ENCODE peak calls at places on chromosomes 12 and 14, in nine cellular contexts. T is fibroblast of pulmonary artery, K is PC-9, D is Calu3, W is GM23338, F is stomach, P is left ventricle myocardium inferior, O is colonic mucosa, U is heart left ventricle. E is an unnamed sample.

GRCh38 chr12:112808176-112808575 is 16.6 kb downstream of the RPH3A start:
- DNase-seq in P (no peak), W (no peak), K (no peak), T (no peak), O (no peak), D (no peak), U (no peak), F (no peak), E (no peak)

GRCh38 chr12:108297424-108297823 is 41.7 kb downstream of the CMKLR1 start:
- DNase-seq in P (no peak), F (no peak), U (no peak), T (no peak), W (no peak), K (no peak), O (no peak), D (no peak), E (no peak)

GRCh38 chr14:92352158-92352985 is 29.4 kb downstream of the SLC24A4 start:
- DNase-seq in W (peak), K (no peak), D (no peak), F (no peak), T (peak), P (no peak), O (no peak), U (no peak), E (no peak)

GRCh38 chr14:24071836-24072420 is 566 bp downstream of the CPNE6 start:
- DNase-seq in P (no peak), T (no peak), O (no peak), U (no peak), D (no peak), F (no peak), W (no peak), K (no peak), E (no peak)

GRCh38 chr12:58443981-58444371 is 476.3 kb downstream of the LRIG3 start:
- DNase-seq in T (peak), K (no peak), D (no peak), P (no peak), O (peak), U (peak), F (no peak), W (no peak), E (no peak)

GRCh38 chr12:105060715-105061378 is 23.4 kb downstream of the ALDH1L2 start:
- DNase-seq in U (no peak), O (no peak), P (no peak), T (no peak), F (no peak), W (no peak), K (peak), D (no peak), E (no peak)

GRCh38 chr14:100031506-100032281 is 33.5 kb upstream of the EVL start:
- DNase-seq in K (peak), O (peak), P (no peak), U (peak), T (peak), D (peak), F (no peak), W (no peak), E (peak)

GRCh38 chr12:79826267-79827128 is 108.4 kb downstream of the PPP1R12A start:
- DNase-seq in U (no peak), F (no peak), W (no peak), K (no peak), T (no peak), O (no peak), P (no peak), D (no peak), E (no peak)

GRCh38 chr12:115440438-115440837 is 756.5 kb upstream of the TBX3 start:
- DNase-seq in W (no peak), O (no peak), D (no peak), P (peak), F (peak), K (no peak), T (peak), U (peak), E (peak)

GRCh38 chr12:130177615-130178014 is 15.4 kb downstream of the FZD10 start:
- DNase-seq in P (no peak), K (no peak), D (no peak), U (no peak), T (no peak), F (no peak), O (no peak), W (no peak), E (no peak)

GRCh38 chr14:47235619-47236018 is 439.8 kb downstream of the MDGA2 start:
- DNase-seq in O (no peak), P (no peak), W (no peak), D (no peak), K (no peak), F (no peak), U (no peak), T (no peak), E (no peak)

GRCh38 chr12:117491711-117492110 is 130.3 kb upstream of the NOS1 start:
- DNase-seq in O (no peak), U (no peak), F (no peak), P (no peak), D (no peak), K (no peak), W (no peak), T (no peak), E (no peak)

GRCh38 chr12:58443273-58443980 is 476.9 kb downstream of the LRIG3 start:
- DNase-seq in O (peak), W (peak), P (no peak), K (peak), D (peak), U (no peak), T (peak), F (no peak), E (no peak)

GRCh38 chr14:101889898-101890297 is 74.5 kb upstream of the DYNC1H1 start:
- DNase-seq in K (no peak), P (no peak), D (no peak), U (no peak), F (no peak), T (peak), O (peak), W (no peak), E (no peak)

GRCh38 chr14:89027097-89027740 is 202.8 kb downstream of the TTC8 start:
- DNase-seq in O (peak), T (peak), W (peak), F (peak), K (no peak), P (peak), D (peak), U (peak), E (no peak)

GRCh38 chr14:28681681-28682080 is 84.9 kb upstream of the FOXG1 start:
- DNase-seq in K (no peak), F (no peak), U (no peak), T (no peak), P (no peak), W (peak), D (no peak), O (no peak), E (no peak)
- TF ChIP-seq CTCF in K (no peak), F (no peak), U (no peak), T (no peak), P (no peak), W (peak), D (no peak), O (no peak), E (no peak)

GRCh38 chr14:106372870-106373657 is 846.7 kb downstream of the TMEM121 start:
- DNase-seq in W (peak), T (no peak), P (peak), K (peak), U (peak), F (peak), D (peak), O (peak), E (no peak)
- TF ChIP-seq CTCF in W (peak), T (no peak), P (peak), K (peak), U (peak), F (peak), D (peak), O (peak), E (no peak)

GRCh38 chr14:59133202-59133601 is 55.3 kb upstream of the DAAM1 start:
- DNase-seq in F (no peak), W (peak), K (no peak), P (no peak), D (no peak), T (peak), U (no peak), O (no peak), E (no peak)
- TF ChIP-seq CTCF in F (no peak), W (peak), K (no peak), P (peak), D (no peak), T (peak), U (peak), O (no peak), E (no peak)

DNA sequence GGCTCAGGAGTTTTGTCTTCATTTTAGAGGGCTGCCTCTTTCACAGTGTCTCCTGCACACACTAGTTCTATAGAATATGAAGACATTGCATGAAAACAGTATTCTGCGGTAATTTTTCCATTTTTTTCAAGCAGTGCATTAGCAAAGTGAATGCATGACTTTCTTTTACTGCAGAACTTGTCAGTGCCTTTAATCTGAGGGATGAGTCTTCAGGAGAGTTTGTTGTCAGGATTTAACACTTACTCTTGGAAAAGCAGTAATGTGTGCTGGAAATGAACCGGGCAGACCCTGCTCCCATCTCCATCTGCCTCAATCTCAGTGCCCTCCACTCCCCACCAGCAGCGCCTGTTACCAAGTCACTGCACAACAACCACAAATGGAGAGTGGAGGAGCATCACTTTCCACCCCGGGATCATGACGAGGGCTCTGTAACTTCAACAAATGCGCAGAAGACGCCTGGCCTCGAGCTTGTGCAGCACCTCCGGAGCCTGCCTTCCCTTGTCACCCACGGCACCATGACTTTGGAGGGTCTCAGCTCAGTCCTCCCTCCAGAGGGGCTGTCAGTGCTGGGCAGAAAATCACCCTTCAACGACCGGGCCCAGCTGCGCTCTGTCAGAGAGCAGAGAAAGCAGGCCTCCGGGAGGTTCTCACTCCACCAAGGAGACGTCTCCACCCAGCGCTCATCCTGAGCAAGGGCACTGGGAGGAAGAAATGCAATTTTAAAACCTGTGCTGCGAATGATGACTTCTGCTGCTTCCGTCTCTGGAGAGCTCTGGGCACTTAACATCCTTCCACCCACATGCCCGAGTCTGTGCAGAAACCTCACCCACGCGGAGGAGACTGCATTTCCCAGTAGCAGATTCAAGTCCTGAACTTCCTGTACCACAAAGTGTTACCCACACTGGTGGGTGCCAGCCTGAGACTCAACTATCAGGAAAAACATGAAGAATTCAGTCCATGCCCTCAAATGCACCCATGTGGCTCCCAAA is 255.7 kb downstream of the ADGRD1 start:
- DNase-seq in K (no peak), O (no peak), U (no peak), P (no peak), F (no peak), T (no peak), D (no peak), W (no peak), E (no peak)
- TF ChIP-seq CTCF in K (no peak), O (no peak), U (no peak), P (no peak), F (no peak), T (no peak), D (no peak), W (no peak), E (no peak)

GRCh38 chr12:92945659-92946220 is 16.6 kb upstream of the EEA1 start:
- DNase-seq in W (no peak), U (no peak), F (no peak), K (no peak), O (no peak), P (no peak), T (no peak), D (no peak), E (no peak)

GRCh38 chr12:92942905-92943304 is 13.8 kb upstream of the EEA1 start:
- DNase-seq in P (no peak), T (peak), W (no peak), K (no peak), U (no peak), O (no peak), F (no peak), D (peak), E (no peak)

GRCh38 chr12:92947589-92948215 is 18.6 kb upstream of the EEA1 start:
- DNase-seq in P (no peak), F (no peak), D (no peak), T (no peak), U (no peak), O (no peak), W (no peak), K (no peak), E (no peak)

GRCh38 chr12:92938623-92939022 is 9.5 kb upstream of the EEA1 start:
- DNase-seq in K (no peak), O (no peak), F (no peak), U (no peak), D (no peak), T (no peak), W (no peak), P (no peak), E (no peak)

GRCh38 chr12:92943482-92944250 is 14.6 kb upstream of the EEA1 start:
- DNase-seq in K (no peak), P (no peak), W (peak), U (no peak), F (no peak), D (no peak), T (peak), O (no peak), E (no peak)
- TF ChIP-seq CTCF in K (no peak), P (no peak), W (peak), U (no peak), F (no peak), D (no peak), T (peak), O (no peak), E (no peak)

GRCh38 chr12:67780580-67781084 is 132.1 kb downstream of the DYRK2 start:
- DNase-seq in W (no peak), K (peak), P (no peak), F (no peak), U (no peak), O (no peak), D (no peak), T (no peak), E (no peak)

GRCh38 chr12:67784831-67785230 is 136.3 kb downstream of the DYRK2 start:
- DNase-seq in T (no peak), K (no peak), W (no peak), P (no peak), D (no peak), O (no peak), U (no peak), F (no peak), E (no peak)

GRCh38 chr12:67782573-67782972 is 134.0 kb downstream of the DYRK2 start:
- DNase-seq in K (no peak), U (no peak), P (no peak), O (no peak), F (no peak), D (no peak), T (no peak), W (no peak), E (no peak)

GRCh38 chr12:67786086-67786485 is 137.5 kb downstream of the DYRK2 start:
- DNase-seq in W (no peak), T (no peak), U (no peak), O (no peak), F (no peak), D (no peak), P (no peak), K (no peak), E (no peak)

DNA sequence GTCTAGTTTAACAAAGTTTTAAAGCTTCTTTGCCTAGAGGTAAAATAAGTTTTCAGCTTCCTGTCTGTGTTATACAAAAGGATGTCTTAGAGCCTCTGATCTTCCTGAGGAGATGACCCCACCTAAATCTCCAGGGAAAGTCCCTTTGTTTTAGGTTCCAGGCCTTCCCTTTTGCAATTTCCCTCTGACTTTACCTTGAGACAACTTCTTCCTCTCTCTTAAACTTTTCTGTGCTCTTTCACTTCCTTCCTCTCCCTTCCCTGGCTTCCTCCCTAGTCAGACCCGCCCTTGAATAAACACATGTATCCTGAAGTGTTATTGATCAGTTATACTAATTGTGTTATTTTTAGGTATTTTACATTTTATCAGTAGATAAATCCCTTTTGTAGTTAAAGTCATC is 134.8 kb downstream of the DYRK2 start:
- DNase-seq in T (no peak), O (no peak), F (no peak), D (no peak), U (no peak), K (no peak), P (no peak), W (no peak), E (no peak)
- TF ChIP-seq CTCF in T (no peak), O (no peak), F (no peak), D (no peak), U (no peak), K (no peak), P (no peak), W (no peak), E (no peak)

GRCh38 chr12:52918351-52918750 is 13.5 kb upstream of the KRT8 start:
- DNase-seq in F (no peak), P (no peak), O (no peak), T (no peak), U (no peak), W (no peak), D (no peak), K (no peak), E (no peak)

GRCh38 chr12:52917800-52918199 is 12.9 kb upstream of the KRT8 start:
- DNase-seq in W (no peak), O (no peak), K (no peak), T (no peak), P (no peak), D (no peak), F (no peak), U (no peak), E (no peak)

GRCh38 chr12:52918784-52919183 is 13.9 kb upstream of the KRT8 start:
- DNase-seq in O (no peak), P (no peak), T (no peak), D (no peak), U (no peak), W (no peak), F (no peak), K (no peak), E (no peak)

GRCh38 chr12:52921488-52922165 is 16.8 kb upstream of the KRT8 start:
- DNase-seq in P (no peak), O (no peak), K (no peak), D (no peak), U (no peak), T (no peak), F (no peak), W (no peak), E (no peak)

GRCh38 chr12:52920937-52921336 is 16.1 kb upstream of the KRT8 start:
- DNase-seq in U (no peak), W (peak), P (no peak), T (no peak), D (no peak), F (no peak), K (no peak), O (no peak), E (no peak)
- TF ChIP-seq CTCF in U (no peak), W (no peak), P (no peak), T (no peak), D (no peak), F (no peak), K (no peak), O (no peak), E (no peak)

DNA sequence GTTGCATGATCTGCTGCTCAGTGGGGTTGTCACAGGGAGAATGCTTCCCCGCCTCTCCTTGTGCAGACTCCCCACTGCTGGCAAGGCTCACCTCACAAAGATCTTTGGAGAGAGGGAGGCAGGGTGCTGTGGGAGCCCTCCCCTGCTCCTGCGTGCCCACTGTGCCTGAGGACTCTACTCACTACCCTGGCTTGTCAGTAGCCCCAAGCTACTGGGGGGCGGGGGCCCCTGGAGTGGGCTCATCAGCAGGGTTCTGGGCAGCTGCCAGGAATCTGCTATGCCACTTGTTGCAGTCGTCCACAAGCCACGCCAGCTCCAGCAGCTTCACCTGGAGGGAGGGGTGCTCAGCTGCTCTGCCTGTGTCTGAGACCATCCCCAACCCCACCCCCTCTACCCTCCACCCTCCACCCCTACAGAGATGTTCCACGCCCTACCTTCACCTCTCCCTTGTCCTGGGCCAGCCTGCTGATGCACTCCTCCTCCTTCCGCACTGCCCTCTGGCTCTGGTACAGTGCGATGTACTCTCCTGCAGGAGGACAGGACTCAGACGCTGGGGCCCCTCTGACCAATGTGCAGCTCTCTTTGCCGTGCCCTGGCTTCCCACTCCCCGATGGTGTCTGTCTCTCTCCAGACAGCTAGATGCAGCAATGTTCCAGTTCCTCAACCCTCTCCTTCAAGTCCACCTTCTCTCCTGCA is 14.2 kb upstream of the BLTP3B start:
- DNase-seq in K (no peak), T (no peak), D (no peak), O (no peak), W (no peak), U (no peak), F (no peak), P (no peak), E (no peak)
- TF ChIP-seq CTCF in K (no peak), T (no peak), D (no peak), O (no peak), W (no peak), U (no peak), F (no peak), P (no peak), E (no peak)